ENCODE peak calls at places on chromosomes 6 and 20, in five cellular contexts. I, A, P, D and F are unnamed samples.

GRCh38 chr20:56788041-56788670 is 159.1 kb downstream of the TFAP2C start:
- DNase-seq in A (no peak), P (no peak), I (no peak), D (no peak), F (peak)

GRCh38 chr6:32108094-32108627 is 977 bp downstream of the TNXB start:
- DNase-seq in I (no peak), A (no peak), P (no peak), D (no peak), F (no peak)

GRCh38 chr20:14337400-14338171 is at the start of gene FLRT3:
- DNase-seq in D (no peak), A (peak), P (peak), I (no peak), F (peak)

GRCh38 chr6:90860822-90861601 is 274.1 kb upstream of the MAP3K7 start:
- DNase-seq in I (no peak), P (no peak), A (peak), D (no peak), F (no peak)

GRCh38 chr20:46509523-46509922 is 3.8 kb downstream of the ZNF334 start:
- DNase-seq in A (no peak), P (no peak), I (no peak), D (no peak), F (no peak)

GRCh38 chr6:151004415-151005024 is 139.0 kb downstream of the MTHFD1L start:
- DNase-seq in D (no peak), A (no peak), I (no peak), P (no peak), F (peak)

GRCh38 chr6:31952140-31952805 is 6.4 kb downstream of the CFB start:
- DNase-seq in A (no peak), I (no peak), D (peak), P (no peak), F (peak)

GRCh38 chr6:134920422-134920821 is 29.5 kb downstream of the ALDH8A1 start:
- DNase-seq in A (no peak), I (no peak), D (no peak), P (no peak), F (peak)

GRCh38 chr6:135440087-135440792 is 57.3 kb downstream of the AHI1 start:
- DNase-seq in A (no peak), P (peak), I (no peak), D (no peak), F (no peak)

GRCh38 chr6:159844737-159845645 is 44.9 kb downstream of the PNLDC1 start:
- DNase-seq in A (no peak), D (no peak), P (no peak), I (no peak), F (no peak)

GRCh38 chr20:25047766-25048165 is 10.2 kb downstream of the ACSS1 start:
- DNase-seq in D (no peak), A (no peak), I (no peak), P (no peak), F (no peak)

GRCh38 chr20:38198238-38198861 is 33.3 kb upstream of the TGM2 start:
- DNase-seq in D (no peak), P (no peak), A (no peak), I (no peak), F (peak)

GRCh38 chr6:14441371-14441781 is 323.8 kb downstream of the CD83 start:
- DNase-seq in P (no peak), I (no peak), A (no peak), D (no peak), F (no peak)

GRCh38 chr6:37602801-37603200 is 94.9 kb downstream of the MDGA1 start:
- DNase-seq in A (no peak), I (no peak), P (no peak), D (no peak), F (no peak)

GRCh38 chr20:1665345-1665744 is 7.8 kb upstream of the SIRPG start:
- DNase-seq in D (no peak), P (no peak), I (no peak), A (no peak), F (no peak)

GRCh38 chr20:36344517-36345132 is 38.5 kb downstream of the DLGAP4 start:
- DNase-seq in A (peak), D (no peak), P (peak), I (no peak), F (peak)

GRCh38 chr20:57435498-57436222 is 44.5 kb downstream of the RBM38 start:
- DNase-seq in P (peak), I (no peak), A (peak), D (peak), F (peak)

GRCh38 chr20:63699466-63700198 is 3.2 kb downstream of the TNFRSF6B start:
- DNase-seq in P (no peak), I (no peak), A (no peak), D (no peak), F (no peak)

GRCh38 chr6:156972145-156972544 is 195.0 kb downstream of the ARID1B start:
- DNase-seq in I (no peak), D (no peak), P (no peak), A (no peak), F (no peak)

GRCh38 chr6:36104836-36105235 is 25.5 kb upstream of the MAPK13 start:
- DNase-seq in I (no peak), P (no peak), A (no peak), D (no peak), F (no peak)

GRCh38 chr6:33838979-33839378 is 35.2 kb upstream of the MLN start:
- DNase-seq in I (no peak), A (no peak), D (no peak), P (no peak), F (no peak)

GRCh38 chr20:15395457-15395856 is 1058.0 kb upstream of the FLRT3 start:
- DNase-seq in A (peak), P (no peak), D (no peak), I (no peak), F (no peak)

GRCh38 chr6:12403946-12404647 is 113.9 kb downstream of the EDN1 start:
- DNase-seq in I (no peak), A (no peak), P (no peak), D (no peak), F (no peak)

GRCh38 chr20:53691060-53691810 is 97.6 kb upstream of the ZNF217 start:
- DNase-seq in I (no peak), P (no peak), D (no peak), A (no peak), F (peak)

GRCh38 chr6:125216015-125216414 is 62.4 kb downstream of the TPD52L1 start:
- DNase-seq in D (no peak), I (no peak), A (no peak), P (no peak), F (no peak)

GRCh38 chr6:157229733-157230132 is 93.6 kb downstream of the TMEM242 start:
- DNase-seq in A (peak), I (no peak), P (peak), D (no peak), F (no peak)

GRCh38 chr20:41339957-41340326 is 679 bp upstream of the LPIN3 start:
- DNase-seq in P (peak), A (peak), I (peak), D (peak), F (peak)

GRCh38 chr6:109867970-109868358 is 110.1 kb upstream of the GPR6 start:
- DNase-seq in A (no peak), D (no peak), I (no peak), P (no peak), F (no peak)

GRCh38 chr20:2700913-2701620 is 8.5 kb downstream of the EBF4 start:
- DNase-seq in D (no peak), A (no peak), I (no peak), P (no peak), F (no peak)

GRCh38 chr6:160048471-160048870 is 73.1 kb upstream of the SLC22A1 start:
- DNase-seq in I (no peak), D (no peak), A (no peak), P (no peak), F (no peak)

GRCh38 chr20:19977373-19977770 is 39.8 kb upstream of the NAA20 start:
- DNase-seq in A (no peak), I (no peak), P (no peak), D (no peak), F (no peak)